ENCODE peak calls at places on chromosomes 12 and 14, in five cellular contexts. I is EL; W is cardiac muscle cell; J is NCI-H748 treated with DMSO at 0.1 percent for 48 hours; S is stimulated activated CD8-positive, alpha-beta memory T cell treated with anti-CD3 and anti-CD28 coated beads, Interleukin-2, amount 100 ng/mL, for 1 hour. Z is an unnamed sample.

GRCh38 chr14:94173471-94173884 is 644 bp upstream of the PPP4R4 start:
- DNase-seq in I (no peak), W (no peak), J (no peak), S (no peak), Z (peak)

GRCh38 chr14:56351861-56352260 is 227.7 kb upstream of the TMEM260 start:
- DNase-seq in I (peak), W (peak), J (no peak), S (no peak), Z (no peak)

GRCh38 chr14:69682607-69683263 is 71.3 kb downstream of the SUSD6 start:
- DNase-seq in I (no peak), W (peak), J (no peak), S (no peak), Z (peak)

GRCh38 chr12:128542844-128543243 is 275.9 kb downstream of the TMEM132C start:
- DNase-seq in I (no peak), W (no peak), J (peak), S (no peak), Z (no peak)

GRCh38 chr14:68084256-68084655 is 264.7 kb downstream of the RAD51B start:
- DNase-seq in I (peak), W (peak), J (no peak), S (no peak), Z (peak)

GRCh38 chr12:92989715-92990484 is 60.8 kb upstream of the EEA1 start:
- DNase-seq in I (no peak), W (no peak), J (no peak), S (no peak), Z (no peak)

GRCh38 chr14:26444745-26445144 is 153.1 kb downstream of the NOVA1 start:
- DNase-seq in I (no peak), W (peak), J (no peak), S (no peak), Z (no peak)

GRCh38 chr12:23887055-23887835 is 62.2 kb downstream of the SOX5 start:
- DNase-seq in I (no peak), W (peak), J (no peak), S (no peak), Z (peak)

GRCh38 chr12:92234533-92234932 is 88.9 kb upstream of the BTG1 start:
- DNase-seq in I (no peak), W (no peak), J (no peak), S (no peak), Z (no peak)

GRCh38 chr12:88737838-88738472 is 157.7 kb upstream of the KITLG start:
- DNase-seq in I (no peak), W (no peak), J (no peak), S (no peak), Z (no peak)

GRCh38 chr14:104429291-104429861 is 150.2 kb upstream of the C14orf180 start:
- DNase-seq in I (no peak), W (no peak), J (peak), S (no peak), Z (no peak)

GRCh38 chr14:44788612-44789011 is 173.1 kb downstream of the KLHL28 start:
- DNase-seq in I (no peak), W (no peak), J (no peak), S (no peak), Z (no peak)

GRCh38 chr14:94681300-94682060 is 69.3 kb downstream of the SERPINA3 start:
- DNase-seq in I (peak), W (peak), J (no peak), S (no peak), Z (peak)

GRCh38 chr14:101111620-101112290 is 208.2 kb upstream of the RTL1 start:
- DNase-seq in I (no peak), W (no peak), J (no peak), S (no peak), Z (no peak)

GRCh38 chr14:91744068-91744480 is 12.2 kb upstream of the CATSPERB start:
- DNase-seq in I (no peak), W (no peak), J (no peak), S (no peak), Z (no peak)

GRCh38 chr14:63243646-63244045 is 39.4 kb downstream of the RHOJ start:
- DNase-seq in I (no peak), W (no peak), J (no peak), S (no peak), Z (no peak)

GRCh38 chr12:55830601-55831406 is 1.4 kb upstream of the DNAJC14 start:
- DNase-seq in I (peak), W (peak), J (peak), S (peak), Z (peak)

GRCh38 chr12:62128186-62128965 is 131.8 kb upstream of the USP15 start:
- DNase-seq in I (no peak), W (peak), J (peak), S (no peak), Z (no peak)

GRCh38 chr14:74956000-74956279 is 543 bp upstream of the PGF start:
- DNase-seq in I (no peak), W (no peak), J (no peak), S (no peak), Z (no peak)

GRCh38 chr12:32089156-32089950 is 17.3 kb upstream of the BICD1 start:
- DNase-seq in I (peak), W (no peak), J (no peak), S (no peak), Z (no peak)

GRCh38 chr12:122976648-122976975 is 1.6 kb downstream of the OGFOD2 start:
- DNase-seq in I (no peak), W (no peak), J (no peak), S (no peak), Z (no peak)

GRCh38 chr14:104075530-104076151 is 9.9 kb upstream of the ASPG start:
- DNase-seq in I (no peak), W (peak), J (no peak), S (no peak), Z (no peak)

GRCh38 chr14:24986206-24986893 is 63.6 kb downstream of the STXBP6 start:
- DNase-seq in I (no peak), W (peak), J (no peak), S (no peak), Z (no peak)

GRCh38 chr12:127479256-127479655 is 787.7 kb upstream of the TMEM132C start:
- DNase-seq in I (no peak), W (no peak), J (no peak), S (no peak), Z (no peak)

GRCh38 chr12:48775991-48776649 is 12.8 kb downstream of the ADCY6 start:
- DNase-seq in I (no peak), W (no peak), J (no peak), S (no peak), Z (no peak)

GRCh38 chr14:72812292-72812851 is 81.5 kb downstream of the DPF3 start:
- DNase-seq in I (no peak), W (no peak), J (no peak), S (no peak), Z (no peak)

GRCh38 chr14:83707056-83707455 is 1822.9 kb upstream of the FLRT2 start:
- DNase-seq in I (no peak), W (no peak), J (no peak), S (no peak), Z (no peak)

Z was measured in erythroblast.